ENCODE peak calls at places on chromosomes 13 and 19, in five cellular contexts. D is aorta, T is ELR, H is midbrain, Q is uterus. R is an unnamed sample.

GRCh38 chr19:15444505-15445226 is 5.1 kb downstream of the WIZ start:
- DNase-seq in T (no peak), D (no peak), H (no peak), Q (no peak), R (no peak)

GRCh38 chr13:27920677-27921420 is 1.0 kb downstream of the PDX1 start:
- DNase-seq in T (peak), Q (no peak), H (no peak), D (no peak), R (no peak)

GRCh38 chr13:68056816-68057710 is 826.9 kb upstream of the PCDH9 start:
- DNase-seq in T (peak), Q (no peak), D (no peak), H (no peak), R (no peak)

GRCh38 chr19:2824129-2824528 is 4.5 kb downstream of the ZNF554 start:
- DNase-seq in D (no peak), H (no peak), Q (no peak), T (no peak), R (no peak)

GRCh38 chr13:25973085-25973484 is 78.7 kb downstream of the SHISA2 start:
- DNase-seq in Q (no peak), D (no peak), H (no peak), T (no peak), R (no peak)

GRCh38 chr13:51726446-51727185 is 77.3 kb downstream of the DHRS12 start:
- DNase-seq in H (no peak), Q (no peak), D (no peak), T (no peak), R (no peak)

GRCh38 chr13:111407381-111408131 is 87.1 kb downstream of the TEX29 start:
- DNase-seq in Q (no peak), T (no peak), H (no peak), D (peak), R (no peak)

GRCh38 chr19:37007587-37008220 is 70.5 kb upstream of the ZNF420 start:
- DNase-seq in H (peak), D (peak), Q (peak), T (no peak), R (peak)

GRCh38 chr19:9406798-9407352 is 28.5 kb downstream of the ZNF266 start:
- DNase-seq in T (peak), H (no peak), D (peak), Q (peak), R (peak)

GRCh38 chr13:87884874-87885273 is 213.7 kb downstream of the SLITRK5 start:
- DNase-seq in T (peak), H (peak), Q (no peak), D (no peak), R (peak)

GRCh38 chr19:38284422-38284821 is 19.6 kb upstream of the C19orf33 start:
- DNase-seq in H (no peak), Q (no peak), T (no peak), D (no peak), R (peak)

GRCh38 chr13:36530050-36530789 is 97.9 kb downstream of the CCNA1 start:
- DNase-seq in D (no peak), T (no peak), H (no peak), Q (peak), R (peak)

GRCh38 chr19:3580156-3580955 is 4.9 kb upstream of the GIPC3 start:
- DNase-seq in Q (no peak), H (no peak), T (peak), D (no peak), R (no peak)

GRCh38 chr13:67101730-67102467 is 128.2 kb downstream of the PCDH9 start:
- DNase-seq in H (peak), D (no peak), T (no peak), Q (no peak), R (peak)

GRCh38 chr19:56333506-56333905 is 18.9 kb upstream of the ZSCAN5A start:
- DNase-seq in T (peak), D (no peak), Q (no peak), H (no peak), R (peak)

GRCh38 chr19:35663981-35664380 is 2.3 kb upstream of the UPK1A start:
- DNase-seq in D (no peak), H (no peak), T (no peak), Q (no peak), R (no peak)